ENCODE peak calls at places on chromosome 21, in four cellular contexts. O is esophagus squamous epithelium, S is HTR-8/SVneo, I is dorsolateral prefrontal cortex. P is an unnamed sample.

GRCh38 chr21:36773111-36773510 is 74.2 kb downstream of the SIM2 start:
- DNase-seq in I (no peak), S (no peak), O (no peak), P (no peak)

GRCh38 chr21:44956356-44957046 is 16.7 kb downstream of the SLX9 start:
- DNase-seq in I (no peak), S (no peak), O (no peak), P (no peak)

GRCh38 chr21:44540741-44541288 is 820 bp upstream of the KRTAP10-1 start:
- DNase-seq in I (no peak), O (no peak), S (no peak), P (peak)

GRCh38 chr21:37257967-37258877 is 8.9 kb downstream of the VPS26C start:
- DNase-seq in O (no peak), I (peak), S (peak), P (no peak)

GRCh38 chr21:44972301-44972814 is 32.5 kb downstream of the SLX9 start:
- DNase-seq in O (no peak), I (no peak), S (no peak), P (peak)

GRCh38 chr21:21200939-21201610 is 202.9 kb downstream of the NCAM2 start:
- DNase-seq in O (no peak), I (no peak), S (no peak), P (no peak)

GRCh38 chr21:29320021-29320420 is 21.3 kb downstream of the BACH1 start:
- DNase-seq in I (no peak), O (no peak), S (no peak), P (no peak)

GRCh38 chr21:39097335-39097861 is 85.9 kb downstream of the PSMG1 start:
- DNase-seq in I (no peak), S (no peak), O (no peak), P (no peak)

GRCh38 chr21:30839304-30839703 is 9.7 kb upstream of the KRTAP7-1 start:
- DNase-seq in I (no peak), O (no peak), S (peak), P (peak)

GRCh38 chr21:23887709-23888303 is 1719.5 kb downstream of the MRPL39 start:
- DNase-seq in I (no peak), O (no peak), S (no peak), P (no peak)

GRCh38 chr21:32386195-32386870 is 6.5 kb downstream of the URB1 start:
- DNase-seq in O (no peak), I (no peak), S (peak), P (no peak)

GRCh38 chr21:43305811-43306311 is 121.1 kb downstream of the SIK1 start:
- DNase-seq in I (no peak), O (no peak), S (no peak), P (no peak)

GRCh38 chr21:45363921-45364463 is 41.0 kb upstream of the COL18A1 start:
- DNase-seq in S (peak), O (no peak), I (peak), P (peak)

GRCh38 chr21:38807987-38808386 is 2.3 kb downstream of the ETS2 start:
- DNase-seq in I (no peak), O (no peak), S (no peak), P (no peak)

GRCh38 chr21:35075546-35075945 is 26.4 kb upstream of the RUNX1 start:
- DNase-seq in S (peak), O (no peak), I (no peak), P (no peak)

GRCh38 chr21:45332981-45333582 is 45.4 kb upstream of the POFUT2 start:
- DNase-seq in S (no peak), I (peak), O (no peak), P (peak)

GRCh38 chr21:33644383-33645074 is 2.2 kb downstream of the ITSN1 start:
- DNase-seq in I (no peak), O (no peak), S (no peak), P (peak)

GRCh38 chr21:32233055-32233546 is 45.7 kb downstream of the MIS18A start:
- DNase-seq in O (no peak), I (no peak), S (no peak), P (no peak)

GRCh38 chr21:45404726-45405270 is at the start of gene COL18A1:
- DNase-seq in I (no peak), O (no peak), S (peak), P (peak)

GRCh38 chr21:29775462-29775861 is 164.3 kb downstream of the GRIK1 start:
- DNase-seq in I (no peak), O (no peak), S (no peak), P (no peak)

GRCh38 chr21:31895069-31895851 is 22.4 kb downstream of the HUNK start:
- DNase-seq in O (no peak), I (no peak), S (no peak), P (no peak)

GRCh38 chr21:41668686-41669532 is 97.9 kb downstream of the RIPK4 start:
- DNase-seq in S (no peak), I (no peak), O (no peak), P (peak)

GRCh38 chr21:29650561-29651022 is 289.2 kb downstream of the GRIK1 start:
- DNase-seq in O (no peak), I (no peak), S (no peak), P (no peak)

GRCh38 chr21:37551406-37552355 is 185.1 kb downstream of the DYRK1A start:
- DNase-seq in I (no peak), S (no peak), O (no peak), P (peak)